ENCODE peak calls at places on chromosomes 6 and 20, in ten cellular contexts. P is breast epithelium; C is kidney epithelial cell; L is amniotic stem cell; O is Panc1; F is dermis microvascular lymphatic vessel endothelial cell; Z is stimulated activated CD4-positive, alpha-beta T cell treated with anti-CD3 and anti-CD28 coated beads, TNF-alpha, amount 100 ng/mL, for 4 hours; K is Ammon's horn; I is right atrium auricular region; H is hypothalamus. Q is an unnamed sample.

GRCh38 chr20:63274381-63275228 is 2.0 kb downstream of the ARFGAP1 start:
- DNase-seq in P (no peak), C (no peak), L (no peak), O (no peak), F (no peak), Z (no peak), K (no peak), I (no peak), H (no peak), Q (no peak)

GRCh38 chr20:49579874-49580817 is 12.2 kb upstream of the PTGIS start:
- DNase-seq in P (no peak), C (no peak), L (peak), O (no peak), F (no peak), Z (no peak), K (no peak), I (no peak), H (no peak), Q (no peak)

GRCh38 chr6:122994256-122994655 is 1.8 kb upstream of the CLVS2 start:
- DNase-seq in P (no peak), C (no peak), L (no peak), O (no peak), F (no peak), Z (no peak), K (no peak), I (no peak), H (no peak), Q (no peak)

GRCh38 chr6:31352497-31353368 is 4.2 kb downstream of the HLA-B start:
- DNase-seq in P (no peak), C (no peak), L (no peak), O (no peak), F (no peak), Z (no peak), K (no peak), I (no peak), H (no peak), Q (no peak)

GRCh38 chr6:90918361-90918760 is 331.5 kb upstream of the MAP3K7 start:
- DNase-seq in P (no peak), C (no peak), L (no peak), O (no peak), F (no peak), Z (no peak), K (no peak), I (no peak), H (no peak), Q (no peak)

GRCh38 chr20:61589055-61589385 is 337.0 kb downstream of the CDH4 start:
- DNase-seq in P (no peak), C (peak), L (no peak), O (no peak), F (no peak), Z (no peak), K (no peak), I (no peak), H (no peak), Q (no peak)

GRCh38 chr6:154460306-154461071 is 50.0 kb downstream of the CNKSR3 start:
- DNase-seq in P (no peak), C (no peak), L (peak), O (no peak), F (no peak), Z (no peak), K (no peak), I (no peak), H (no peak), Q (no peak)

GRCh38 chr20:39381598-39381997 is 419.5 kb downstream of the DHX35 start:
- DNase-seq in P (no peak), C (no peak), L (no peak), O (no peak), F (no peak), Z (no peak), K (peak), I (no peak), H (no peak), Q (no peak)

GRCh38 chr6:35798706-35799105 is 1.6 kb upstream of the CLPS start:
- DNase-seq in P (no peak), C (no peak), L (no peak), O (no peak), F (no peak), Z (no peak), K (no peak), I (no peak), H (no peak), Q (peak)

GRCh38 chr20:14634666-14635065 is 297.3 kb upstream of the FLRT3 start:
- DNase-seq in P (no peak), C (no peak), L (no peak), O (no peak), F (no peak), Z (no peak), K (no peak), I (no peak), H (no peak), Q (no peak)

GRCh38 chr20:1313236-1313964 is 15.5 kb downstream of the SDCBP2 start:
- DNase-seq in P (no peak), C (no peak), L (peak), O (peak), F (peak), Z (peak), K (peak), I (peak), H (peak), Q (peak)

GRCh38 chr6:82337688-82338257 is 25.8 kb upstream of the TPBG start:
- DNase-seq in P (peak), C (no peak), L (no peak), O (no peak), F (no peak), Z (no peak), K (no peak), I (no peak), H (no peak), Q (no peak)

GRCh38 chr6:165726915-165727314 is 63.9 kb upstream of the PDE10A start:
- DNase-seq in P (no peak), C (no peak), L (no peak), O (no peak), F (no peak), Z (no peak), K (no peak), I (no peak), H (no peak), Q (no peak)

GRCh38 chr6:138035070-138035469 is 72.1 kb downstream of the PERP start:
- DNase-seq in P (no peak), C (no peak), L (no peak), O (no peak), F (no peak), Z (no peak), K (no peak), I (no peak), H (no peak), Q (no peak)

GRCh38 chr6:101276066-101276465 is 117.4 kb upstream of the GRIK2 start:
- DNase-seq in P (no peak), C (no peak), L (no peak), O (no peak), F (no peak), Z (no peak), K (no peak), I (no peak), H (no peak), Q (no peak)

GRCh38 chr6:15929685-15930084 is 199.2 kb upstream of the MYLIP start:
- DNase-seq in P (no peak), C (no peak), L (no peak), O (no peak), F (no peak), Z (no peak), K (no peak), I (no peak), H (no peak), Q (no peak)

GRCh38 chr6:156980948-156981347 is 203.8 kb downstream of the ARID1B start:
- DNase-seq in P (no peak), C (no peak), L (no peak), O (no peak), F (no peak), Z (no peak), K (no peak), I (no peak), H (no peak), Q (no peak)

GRCh38 chr6:93423542-93423941 is 4.2 kb upstream of the EPHA7 start:
- DNase-seq in P (no peak), C (no peak), L (no peak), O (no peak), F (peak), Z (no peak), K (peak), I (no peak), H (no peak), Q (no peak)

GRCh38 chr6:50185006-50185405 is 135.3 kb upstream of the DEFB112 start:
- DNase-seq in P (no peak), C (no peak), L (no peak), O (no peak), F (no peak), Z (no peak), K (peak), I (no peak), H (no peak), Q (no peak)

GRCh38 chr6:159031826-159032225 is 13.0 kb downstream of the TAGAP start:
- DNase-seq in P (no peak), C (no peak), L (no peak), O (no peak), F (no peak), Z (no peak), K (no peak), I (no peak), H (no peak), Q (no peak)

GRCh38 chr6:119566546-119567263 is 217.1 kb upstream of the MAN1A1 start:
- DNase-seq in P (no peak), C (no peak), L (no peak), O (no peak), F (no peak), Z (no peak), K (peak), I (no peak), H (no peak), Q (no peak)

GRCh38 chr6:149289966-149290365 is 27.5 kb upstream of the TAB2 start:
- DNase-seq in P (no peak), C (no peak), L (no peak), O (no peak), F (no peak), Z (no peak), K (no peak), I (no peak), H (no peak), Q (no peak)

GRCh38 chr6:80366721-80367120 is 260.2 kb downstream of the BCKDHB start:
- DNase-seq in P (no peak), C (no peak), L (no peak), O (no peak), F (peak), Z (no peak), K (no peak), I (no peak), H (no peak), Q (no peak)

GRCh38 chr6:37182736-37183590 is 13.0 kb downstream of the PIM1 start:
- DNase-seq in P (no peak), C (no peak), L (no peak), O (no peak), F (no peak), Z (peak), K (peak), I (no peak), H (no peak), Q (no peak)

GRCh38 chr6:121897337-121897760 is 461.9 kb downstream of the GJA1 start:
- DNase-seq in P (no peak), C (no peak), L (no peak), O (no peak), F (no peak), Z (no peak), K (peak), I (no peak), H (no peak), Q (no peak)

GRCh38 chr6:104884867-104885517 is 25.3 kb upstream of the HACE1 start:
- DNase-seq in P (no peak), C (no peak), L (no peak), O (no peak), F (no peak), Z (no peak), K (no peak), I (no peak), H (no peak), Q (no peak)

GRCh38 chr20:11159728-11160127 is 485.9 kb upstream of the JAG1 start:
- DNase-seq in P (peak), C (no peak), L (no peak), O (no peak), F (no peak), Z (no peak), K (peak), I (no peak), H (peak), Q (no peak)

GRCh38 chr20:58024241-58024721 is 204.2 kb downstream of the ANKRD60 start:
- DNase-seq in P (peak), C (no peak), L (no peak), O (no peak), F (no peak), Z (no peak), K (no peak), I (peak), H (no peak), Q (no peak)

GRCh38 chr6:140360651-140361050 is 986.2 kb upstream of the CITED2 start:
- DNase-seq in P (no peak), C (peak), L (no peak), O (no peak), F (no peak), Z (no peak), K (no peak), I (no peak), H (no peak), Q (no peak)

GRCh38 chr20:2460752-2461424 is 9.7 kb downstream of the SNRPB start:
- DNase-seq in P (no peak), C (no peak), L (no peak), O (no peak), F (no peak), Z (no peak), K (no peak), I (no peak), H (no peak), Q (no peak)

GRCh38 chr6:18302561-18303439 is 38.5 kb upstream of the DEK start:
- DNase-seq in P (no peak), C (no peak), L (no peak), O (no peak), F (no peak), Z (no peak), K (no peak), I (no peak), H (no peak), Q (no peak)

GRCh38 chr6:1144842-1145755 is 166.8 kb upstream of the FOXQ1 start:
- DNase-seq in P (no peak), C (no peak), L (no peak), O (no peak), F (no peak), Z (no peak), K (no peak), I (no peak), H (no peak), Q (no peak)

GRCh38 chr6:107972413-107973096 is 14.5 kb upstream of the SEC63 start:
- DNase-seq in P (no peak), C (no peak), L (no peak), O (no peak), F (no peak), Z (no peak), K (no peak), I (no peak), H (no peak), Q (no peak)

Q was measured in pancreas.